ENCODE peak calls at places on chromosomes 6 and 20, in nine cellular contexts. Q, B, X, S, N, G, R, U and C are unnamed samples.

GRCh38 chr20:19483309-19483708 is 270.9 kb downstream of the SLC24A3 start:
- DNase-seq in S (no peak), B (no peak), Q (no peak), G (no peak), R (no peak), X (no peak), U (no peak), N (no peak), C (no peak)

GRCh38 chr20:3795511-3796468 is at the start of gene CDC25B:
- DNase-seq in R (peak; percentile 96), S (peak; percentile 92), B (peak; percentile 94), Q (peak; percentile 82), N (peak; percentile 91), G (peak; percentile 91), X (peak; percentile 93), U (peak; percentile 87), C (peak; percentile 91)

GRCh38 chr6:19995575-19996257 is 158.5 kb downstream of the ID4 start:
- DNase-seq in G (no peak), Q (no peak), X (no peak), R (no peak), N (no peak), B (no peak), S (no peak), U (no peak), C (no peak)

GRCh38 chr6:133609404-133610270 is 279.3 kb upstream of the TCF21 start:
- DNase-seq in N (peak; percentile 36), X (no peak), S (no peak), Q (no peak), G (peak; percentile 100), R (no peak), U (no peak), B (no peak), C (no peak)

GRCh38 chr6:160030103-160030502 is 61.2 kb downstream of the IGF2R start:
- DNase-seq in N (peak; percentile 32), U (no peak), X (no peak), Q (no peak), G (peak; percentile 97), S (no peak), R (no peak), B (peak; percentile 29), C (peak; percentile 42)

GRCh38 chr6:27161603-27161945 is 85.9 kb upstream of the PRSS16 start:
- DNase-seq in B (no peak), G (no peak), R (no peak), N (no peak), X (no peak), U (no peak), S (no peak), Q (no peak), C (no peak)

GRCh38 chr6:151089916-151090443 is 149.8 kb upstream of the AKAP12 start:
- DNase-seq in S (peak; percentile 28), R (no peak), N (no peak), U (no peak), B (peak; percentile 29), G (no peak), Q (no peak), X (no peak), C (no peak)

GRCh38 chr6:22448311-22448711 is 121.1 kb upstream of the HDGFL1 start:
- DNase-seq in U (no peak), N (peak; percentile 98), R (no peak), B (peak; percentile 12), S (no peak), G (peak; percentile 11), X (no peak), Q (no peak), C (no peak)